ENCODE peak calls at places on chromosomes 4 and X, in four cellular contexts. R, Z, L and G are unnamed samples.

GRCh38 chr4:98242538-98242937 is 18.6 kb upstream of the RAP1GDS1 start:
- DNase-seq in R (no peak), Z (no peak), L (peak; percentile 52), G (peak; percentile 28)

GRCh38 chr4:59612235-59612634 is 1587.9 kb upstream of the ADGRL3 start:
- DNase-seq in R (no peak), Z (peak; percentile 2), L (peak; percentile 75), G (peak; percentile 72)

GRCh38 chr4:4195354-4195753 is 31.4 kb downstream of the OTOP1 start:
- DNase-seq in R (no peak), Z (no peak), L (no peak), G (no peak)

GRCh38 chr4:37381040-37381668 is 136.6 kb downstream of the NWD2 start:
- DNase-seq in R (no peak), Z (no peak), L (no peak), G (no peak)

GRCh38 chr4:163166041-163166579 is 580 bp downstream of the NAF1 start:
- DNase-seq in R (peak; percentile 57), Z (peak; percentile 33), L (peak; percentile 51), G (peak; percentile 41)

GRCh38 chr4:14783011-14783877 is 219.0 kb upstream of the CPEB2 start:
- DNase-seq in R (no peak), Z (peak; percentile 40), L (peak; percentile 63), G (peak; percentile 56)

GRCh38 chrX:71082778-71083177 is 12.9 kb upstream of the FOXO4 start:
- DNase-seq in R (no peak), Z (no peak), L (peak; percentile 17), G (no peak)

GRCh38 chrX:118484216-118484903 is 11.3 kb upstream of the DOCK11 start:
- DNase-seq in R (no peak), Z (peak; percentile 20), L (no peak), G (no peak)

GRCh38 chrX:3119376-3119775 is 78.1 kb downstream of the ARSF start:
- DNase-seq in R (no peak), Z (peak; percentile 32), L (peak; percentile 69), G (peak; percentile 61)

GRCh38 chrX:134368140-134368539 is 91.8 kb upstream of the HPRT1 start:
- DNase-seq in R (no peak), Z (peak; percentile 4), L (no peak), G (no peak)
- H3K4me2 ChIP-seq in R (no peak overlapping the region), Z (peak overlapping the region; percentile 47), L (no peak overlapping the region), G (no peak overlapping the region)

GRCh38 chrX:15311119-15311518 is 4.3 kb downstream of the ASB11 start:
- DNase-seq in R (no peak), Z (no peak), L (no peak), G (no peak)
- H3K27ac ChIP-seq in R (no peak overlapping the region), Z (no peak overlapping the region), L (no peak overlapping the region), G (no peak overlapping the region)

GRCh38 chr4:123568936-123569335 is 172.3 kb downstream of the SPRY1 start:
- DNase-seq in R (no peak), Z (no peak), L (peak; percentile 26), G (no peak)

GRCh38 chr4:123569541-123569940 is 172.9 kb downstream of the SPRY1 start:
- DNase-seq in R (no peak), Z (no peak), L (no peak), G (no peak)

GRCh38 chr4:123562994-123563745 is 166.6 kb downstream of the SPRY1 start:
- DNase-seq in R (no peak), Z (peak; percentile 34), L (peak; percentile 58), G (peak; percentile 51)

GRCh38 chr4:123561525-123561924 is 164.9 kb downstream of the SPRY1 start:
- DNase-seq in R (no peak), Z (no peak), L (no peak), G (no peak)

GRCh38 chr4:123564758-123565346 is 168.3 kb downstream of the SPRY1 start:
- DNase-seq in R (peak; percentile 27), Z (peak; percentile 69), L (peak; percentile 61), G (peak; percentile 48)
- H3K9ac ChIP-seq in R (no peak overlapping the region), Z (no peak overlapping the region), L (no peak overlapping the region), G (no peak overlapping the region)

GRCh38 chrX:136048446-136048845 is 63.2 kb downstream of the SLC9A6 start:
- DNase-seq in R (no peak), Z (peak; percentile 23), L (peak; percentile 19), G (no peak)
- H3K4me2 ChIP-seq in R (no peak overlapping the region), Z (no peak overlapping the region), L (no peak overlapping the region), G (no peak overlapping the region)

GRCh38 chrX:13115457-13115856 is 71.0 kb upstream of the FAM9C start:
- DNase-seq in R (no peak), Z (no peak), L (no peak), G (no peak)
- H3K27ac ChIP-seq in R (no peak overlapping the region), Z (no peak overlapping the region), L (no peak overlapping the region), G (no peak overlapping the region)

GRCh38 chr4:158169931-158170690 is 2.7 kb downstream of the GASK1B start:
- DNase-seq in R (no peak), Z (peak; percentile 21), L (peak; percentile 75), G (peak; percentile 72)
- H3K9ac ChIP-seq in R (no peak overlapping the region), Z (peak overlapping the region; percentile 13), L (no peak overlapping the region), G (peak overlapping the region; percentile 29)